ENCODE peak calls at places on chromosomes 7 and 10, in eight cellular contexts. S is HuH-7.5, O is islet precursor cell, Q is B cell, Y is GM23338, X is NCI-H1105, R is kidney epithelial cell, A is GM04503. P is an unnamed sample.

GRCh38 chr7:2967238-2967637 is 76.4 kb downstream of the CARD11 start:
- DNase-seq in S (no peak), Q (no peak), R (no peak), O (peak; percentile 29), Y (no peak), X (no peak), A (no peak), P (no peak)

GRCh38 chr10:99689461-99689860 is 30.2 kb downstream of the ENTPD7 start:
- DNase-seq in O (no peak), S (no peak), Y (no peak), Q (no peak), A (no peak), X (no peak), R (no peak), P (no peak)

GRCh38 chr7:48384180-48384752 is 213.0 kb downstream of the ABCA13 start:
- DNase-seq in S (no peak), R (no peak), O (no peak), X (no peak), Q (no peak), A (no peak), Y (no peak), P (no peak)

GRCh38 chr10:80204801-80205477 is 398 bp downstream of the ANXA11 start:
- DNase-seq in Y (peak; percentile 60), R (no peak), S (peak; percentile 34), A (no peak), Q (peak; percentile 70), O (peak; percentile 64), X (no peak), P (peak; percentile 33)

GRCh38 chr7:116588225-116588624 is 63.4 kb downstream of the CAV1 start:
- DNase-seq in Y (peak; percentile 17), X (no peak), A (peak; percentile 80), Q (no peak), R (no peak), O (peak; percentile 71), S (no peak), P (peak; percentile 77)

GRCh38 chr10:86264481-86265231 is 101.9 kb downstream of the GRID1 start:
- DNase-seq in Y (no peak), S (no peak), R (no peak), O (peak; percentile 56), Q (no peak), X (no peak), A (no peak), P (no peak)

GRCh38 chr7:151383638-151384351 is 26.0 kb downstream of the WDR86 start:
- DNase-seq in R (no peak), Q (no peak), X (no peak), S (no peak), Y (no peak), A (no peak), O (no peak), P (no peak)

GRCh38 chr10:70783056-70783684 is 2.0 kb downstream of the TBATA start:
- DNase-seq in S (no peak), R (no peak), A (no peak), X (no peak), Y (no peak), O (no peak), Q (no peak), P (no peak)

GRCh38 chr7:32957326-32958045 is at the start of gene FKBP9:
- DNase-seq in O (peak; percentile 96), R (no peak), A (peak; percentile 71), X (peak; percentile 67), S (peak; percentile 95), Q (peak; percentile 51), Y (peak; percentile 86), P (peak; percentile 91)

GRCh38 chr7:112449353-112449752 is 907 bp upstream of the IFRD1 start:
- DNase-seq in A (no peak), Y (no peak), X (no peak), O (no peak), R (no peak), S (no peak), Q (no peak), P (no peak)

GRCh38 chr10:71459513-71459912 is 62.8 kb downstream of the CDH23 start:
- DNase-seq in Q (no peak), S (no peak), A (no peak), X (no peak), R (no peak), O (no peak), Y (peak; percentile 34), P (no peak)

GRCh38 chr7:50854247-50854646 is 71.6 kb upstream of the GRB10 start:
- DNase-seq in O (peak; percentile 32), X (no peak), S (no peak), A (no peak), R (no peak), Y (no peak), Q (no peak), P (no peak)

GRCh38 chr7:123528265-123528664 is 6.1 kb downstream of the IQUB start:
- DNase-seq in Y (no peak), R (no peak), S (peak; percentile 16), A (no peak), Q (no peak), X (no peak), O (no peak), P (no peak)

GRCh38 chr7:2330506-2330905 is 16.3 kb upstream of the SNX8 start:
- DNase-seq in X (no peak), A (no peak), Q (no peak), R (no peak), O (no peak), S (no peak), Y (no peak), P (no peak)

GRCh38 chr7:155644971-155645509 is 579 bp downstream of the RBM33 start:
- DNase-seq in X (peak; percentile 4), A (no peak), Q (peak; percentile 63), O (peak; percentile 63), Y (peak; percentile 63), R (no peak), S (peak; percentile 33), P (peak; percentile 45)

GRCh38 chr10:92131271-92131820 is 159.5 kb downstream of the CPEB3 start:
- DNase-seq in Y (no peak), R (no peak), O (no peak), S (no peak), A (no peak), Q (no peak), X (no peak), P (no peak)

GRCh38 chr7:117119192-117119924 is 166.1 kb downstream of the ST7 start:
- DNase-seq in R (no peak), S (no peak), A (no peak), Q (peak; percentile 77), O (peak; percentile 82), X (peak; percentile 76), Y (peak; percentile 90), P (peak; percentile 87)

GRCh38 chr10:78856421-78856820 is 212.3 kb upstream of the ZMIZ1 start:
- DNase-seq in A (no peak), O (peak; percentile 45), R (no peak), X (no peak), Y (no peak), S (no peak), Q (no peak), P (no peak)

GRCh38 chr10:71216363-71216695 is 4.0 kb downstream of the UNC5B start:
- DNase-seq in O (peak; percentile 55), S (no peak), Q (no peak), A (no peak), X (no peak), Y (no peak), R (no peak), P (no peak)

GRCh38 chr7:47624660-47625059 is 42.7 kb upstream of the TNS3 start:
- DNase-seq in X (no peak), R (no peak), S (no peak), A (no peak), Y (no peak), Q (no peak), O (no peak), P (no peak)

GRCh38 chr7:131010714-131011436 is 276.9 kb upstream of the KLF14 start:
- DNase-seq in R (no peak), Q (no peak), A (no peak), Y (no peak), O (no peak), X (no peak), S (no peak), P (no peak)

GRCh38 chr10:52314007-52314821 is at the start of gene DKK1:
- DNase-seq in R (peak; percentile 49), Q (peak; percentile 68), Y (peak; percentile 91), X (no peak), S (peak; percentile 69), A (peak; percentile 63), O (peak; percentile 91), P (peak; percentile 85)

GRCh38 chr7:77734590-77735421 is 38.5 kb downstream of the RSBN1L start:
- DNase-seq in Q (no peak), O (no peak), Y (no peak), X (no peak), R (no peak), A (no peak), S (no peak), P (no peak)

GRCh38 chr10:67612577-67613537 is 83.1 kb downstream of the CTNNA3 start:
- DNase-seq in Q (no peak), R (no peak), O (peak; percentile 64), A (peak; percentile 0), Y (no peak), S (no peak), X (no peak), P (no peak)

GRCh38 chr10:11210211-11210922 is 192.7 kb downstream of the CELF2 start:
- DNase-seq in O (peak; percentile 87), Y (no peak), R (no peak), X (no peak), S (no peak), A (no peak), Q (no peak), P (no peak)